ENCODE peak calls at places on chromosomes 12 and 14, in eight cellular contexts. Q, X, W, B, Z, L, S and E are unnamed samples.

GRCh38 chr12:55713721-55714120 is 2.1 kb upstream of the BLOC1S1 start:
- DNase-seq in Q (no peak), X (no peak), W (no peak), B (no peak), Z (no peak), L (no peak), S (no peak), E (no peak)

GRCh38 chr12:47950856-47951468 is 12.4 kb upstream of the TMEM106C start:
- DNase-seq in Q (no peak), X (no peak), W (no peak), B (no peak), Z (no peak), L (no peak), S (no peak), E (no peak)

GRCh38 chr12:50224026-50224692 is 57.0 kb upstream of the CERS5 start:
- DNase-seq in Q (peak), X (peak), W (no peak), B (no peak), Z (no peak), L (no peak), S (no peak), E (peak)

GRCh38 chr14:78606111-78606510 is 435.9 kb downstream of the NRXN3 start:
- DNase-seq in Q (no peak), X (no peak), W (no peak), B (no peak), Z (no peak), L (no peak), S (no peak), E (no peak)

GRCh38 chr14:50116986-50117385 is 614 bp upstream of the VCPKMT start:
- DNase-seq in Q (peak), X (no peak), W (no peak), B (no peak), Z (no peak), L (no peak), S (no peak), E (peak)

GRCh38 chr14:86999076-86999475 is 993.9 kb downstream of the GALC start:
- DNase-seq in Q (no peak), X (no peak), W (no peak), B (no peak), Z (no peak), L (no peak), S (no peak), E (no peak)

GRCh38 chr12:44000309-44000952 is 164.6 kb downstream of the TMEM117 start:
- DNase-seq in Q (peak), X (peak), W (no peak), B (peak), Z (no peak), L (no peak), S (peak), E (peak)

GRCh38 chr12:21294176-21294575 is 40.5 kb downstream of the SLCO1A2 start:
- DNase-seq in Q (no peak), X (no peak), W (no peak), B (no peak), Z (no peak), L (no peak), S (no peak), E (no peak)

GRCh38 chr14:51395361-51395849 is 155.4 kb downstream of the TMX1 start:
- DNase-seq in Q (no peak), X (peak), W (peak), B (peak), Z (peak), L (peak), S (peak), E (no peak)

GRCh38 chr14:70784886-70785285 is 24.4 kb downstream of the MAP3K9 start:
- DNase-seq in Q (no peak), X (no peak), W (no peak), B (no peak), Z (no peak), L (no peak), S (no peak), E (no peak)

GRCh38 chr12:98645572-98646067 is 530 bp downstream of the APAF1 start:
- DNase-seq in Q (peak), X (peak), W (no peak), B (no peak), Z (no peak), L (no peak), S (peak), E (no peak)

GRCh38 chr12:61891632-61892031 is 368.6 kb upstream of the USP15 start:
- DNase-seq in Q (peak), X (no peak), W (no peak), B (no peak), Z (no peak), L (no peak), S (no peak), E (no peak)

GRCh38 chr12:6250343-6250742 is 50.1 kb downstream of the CD9 start:
- DNase-seq in Q (no peak), X (no peak), W (no peak), B (no peak), Z (no peak), L (no peak), S (peak), E (no peak)

GRCh38 chr12:1044697-1045096 is 53.7 kb downstream of the ERC1 start:
- DNase-seq in Q (no peak), X (no peak), W (no peak), B (peak), Z (no peak), L (no peak), S (no peak), E (no peak)

GRCh38 chr14:78848234-78848820 is 678.2 kb downstream of the NRXN3 start:
- DNase-seq in Q (peak), X (peak), W (peak), B (no peak), Z (no peak), L (peak), S (peak), E (peak)

GRCh38 chr12:113310489-113310888 is 24.4 kb downstream of the SLC8B1 start:
- DNase-seq in Q (no peak), X (no peak), W (no peak), B (no peak), Z (no peak), L (no peak), S (no peak), E (no peak)

GRCh38 chr12:75722714-75723200 is 211.3 kb upstream of the KRR1 start:
- DNase-seq in Q (peak), X (peak), W (no peak), B (peak), Z (no peak), L (no peak), S (no peak), E (peak)

GRCh38 chr14:91365552-91365951 is 52.1 kb downstream of the CCDC88C start:
- DNase-seq in Q (no peak), X (no peak), W (no peak), B (no peak), Z (no peak), L (no peak), S (no peak), E (no peak)

GRCh38 chr12:78684419-78684818 is 180.2 kb upstream of the SYT1 start:
- DNase-seq in Q (no peak), X (no peak), W (no peak), B (no peak), Z (no peak), L (no peak), S (no peak), E (no peak)

GRCh38 chr14:86777950-86778602 is 1214.9 kb downstream of the GALC start:
- DNase-seq in Q (no peak), X (no peak), W (no peak), B (peak), Z (no peak), L (no peak), S (no peak), E (peak)

GRCh38 chr14:67270354-67270753 is 29.1 kb downstream of the PALS1 start:
- DNase-seq in Q (no peak), X (no peak), W (no peak), B (no peak), Z (no peak), L (no peak), S (no peak), E (no peak)

GRCh38 chr14:68592948-68593347 is 199.9 kb downstream of the ZFP36L1 start:
- DNase-seq in Q (no peak), X (peak), W (no peak), B (no peak), Z (no peak), L (no peak), S (no peak), E (no peak)

GRCh38 chr12:4591180-4591687 is 29.2 kb downstream of the DYRK4 start:
- DNase-seq in Q (no peak), X (no peak), W (no peak), B (no peak), Z (no peak), L (no peak), S (no peak), E (no peak)

GRCh38 chr12:91126516-91126915 is 15.2 kb upstream of the LUM start:
- DNase-seq in Q (no peak), X (no peak), W (no peak), B (no peak), Z (no peak), L (no peak), S (no peak), E (no peak)

GRCh38 chr12:13564266-13564810 is 367.8 kb downstream of the EMP1 start:
- DNase-seq in Q (no peak), X (no peak), W (no peak), B (no peak), Z (no peak), L (peak), S (no peak), E (peak)

GRCh38 chr12:113214938-113215400 is 6.3 kb upstream of the TPCN1 start:
- DNase-seq in Q (peak), X (peak), W (no peak), B (peak), Z (peak), L (no peak), S (no peak), E (no peak)

GRCh38 chr14:53128706-53129105 is 24.4 kb downstream of the DDHD1 start:
- DNase-seq in Q (no peak), X (no peak), W (no peak), B (no peak), Z (no peak), L (no peak), S (no peak), E (no peak)

GRCh38 chr14:75979071-75979571 is 2.7 kb downstream of the TGFB3 start:
- DNase-seq in Q (peak), X (peak), W (peak), B (no peak), Z (no peak), L (peak), S (peak), E (no peak)

GRCh38 chr14:54493293-54493692 is 4.5 kb upstream of the GMFB start:
- DNase-seq in Q (peak), X (no peak), W (no peak), B (no peak), Z (no peak), L (no peak), S (no peak), E (no peak)

GRCh38 chr12:98499668-98500456 is 15.5 kb upstream of the TMPO start:
- DNase-seq in Q (no peak), X (peak), W (no peak), B (no peak), Z (no peak), L (no peak), S (no peak), E (peak)

DNA sequence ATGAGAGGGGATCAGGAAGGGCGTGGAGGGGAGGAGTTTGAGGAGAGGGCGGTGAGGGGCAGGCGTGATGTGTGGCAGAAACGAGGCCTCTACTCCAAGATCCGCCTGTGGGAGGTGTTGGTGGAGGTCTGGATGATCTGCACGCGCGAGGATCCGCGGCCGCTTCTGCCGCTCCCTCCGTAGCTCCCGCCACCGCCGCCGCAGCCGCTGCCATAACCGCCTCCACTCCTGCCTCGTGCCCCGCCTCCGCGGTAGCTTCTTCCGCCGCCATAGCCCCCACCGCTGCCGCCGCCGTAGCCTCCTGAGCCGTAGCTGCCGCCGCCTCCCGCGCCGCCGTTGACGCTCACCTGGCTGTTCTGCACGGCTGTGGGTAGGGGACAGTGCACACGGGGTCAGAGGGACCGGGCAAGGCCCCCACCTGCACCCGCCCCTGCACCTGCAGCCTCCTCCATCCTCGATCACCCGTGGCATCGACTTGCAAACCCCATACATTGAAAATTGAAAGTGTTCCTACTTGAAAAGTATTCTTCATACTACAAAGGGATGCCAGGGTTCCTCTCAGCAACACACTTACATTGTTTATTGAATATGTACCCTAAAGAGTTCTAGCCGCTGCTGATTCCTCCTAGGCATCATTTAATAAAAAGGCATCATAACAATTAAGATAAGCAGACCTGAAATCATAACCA is 11.0 kb upstream of the KRT1 start:
- DNase-seq in Q (no peak), X (peak), W (peak), B (no peak), Z (no peak), L (peak), S (peak), E (no peak)
- H3K4me3 ChIP-seq in Q (no peak), X (no peak), W (no peak), B (no peak), Z (peak), L (no peak), S (peak), E (no peak)

GRCh38 chr14:99247091-99247729 is 24.8 kb downstream of the BCL11B start:
- DNase-seq in Q (no peak), X (no peak), W (no peak), B (no peak), Z (no peak), L (no peak), S (no peak), E (no peak)
- H3K4me3 ChIP-seq in Q (no peak), X (no peak), W (no peak), B (no peak), Z (no peak), L (no peak), S (no peak), E (no peak)

DNA sequence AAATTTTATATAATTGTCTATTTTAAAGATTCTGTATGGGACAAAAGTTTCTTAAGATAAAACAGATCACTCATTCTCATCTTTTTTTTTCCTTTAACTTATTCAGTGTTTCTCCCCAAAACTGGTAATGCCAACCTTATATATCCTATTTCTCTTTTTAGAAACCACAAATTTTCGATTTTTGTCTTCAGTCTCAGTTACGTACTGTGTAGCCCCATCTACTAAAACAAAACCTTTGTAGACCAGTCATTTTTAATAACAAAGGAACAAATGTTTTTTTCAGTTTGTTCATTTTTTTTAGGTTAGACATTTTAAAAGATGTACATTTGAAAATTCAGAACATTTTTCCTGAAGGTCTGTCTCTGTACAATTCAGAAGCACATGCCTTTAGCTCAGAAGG is 18.2 kb downstream of the PNMA1 start:
- DNase-seq in Q (no peak), X (no peak), W (no peak), B (no peak), Z (no peak), L (no peak), S (no peak), E (no peak)
- H3K4me3 ChIP-seq in Q (no peak), X (no peak), W (no peak), B (no peak), Z (no peak), L (no peak), S (no peak), E (no peak)

GRCh38 chr12:124861492-124861891 is 2.2 kb downstream of the SCARB1 start:
- DNase-seq in Q (peak), X (no peak), W (peak), B (no peak), Z (no peak), L (peak), S (no peak), E (peak)
- H3K4me3 ChIP-seq in Q (no peak), X (no peak), W (no peak), B (no peak), Z (no peak), L (no peak), S (no peak), E (no peak)

GRCh38 chr12:3033538-3033865 is 43.7 kb upstream of the TSPAN9 start:
- DNase-seq in Q (no peak), X (no peak), W (no peak), B (no peak), Z (no peak), L (no peak), S (no peak), E (no peak)
- H3K4me3 ChIP-seq in Q (no peak), X (no peak), W (no peak), B (no peak), Z (no peak), L (no peak), S (no peak), E (no peak)

GRCh38 chr14:34863844-34864243 is 11.3 kb downstream of the BAZ1A start:
- DNase-seq in Q (no peak), X (no peak), W (no peak), B (no peak), Z (no peak), L (no peak), S (no peak), E (no peak)
- H3K4me3 ChIP-seq in Q (no peak), X (no peak), W (no peak), B (no peak), Z (no peak), L (no peak), S (no peak), E (no peak)

GRCh38 chr12:106135075-106135474 is 3.7 kb downstream of the NUAK1 start:
- DNase-seq in Q (no peak), X (no peak), W (no peak), B (no peak), Z (no peak), L (no peak), S (no peak), E (no peak)

GRCh38 chr12:106137456-106138278 is 1.1 kb downstream of the NUAK1 start:
- DNase-seq in Q (no peak), X (no peak), W (no peak), B (no peak), Z (no peak), L (no peak), S (no peak), E (no peak)

GRCh38 chr12:106134294-106134949 is 4.3 kb downstream of the NUAK1 start:
- DNase-seq in Q (no peak), X (no peak), W (no peak), B (no peak), Z (no peak), L (no peak), S (no peak), E (no peak)

GRCh38 chr12:106135781-106136180 is 3.0 kb downstream of the NUAK1 start:
- DNase-seq in Q (no peak), X (no peak), W (no peak), B (no peak), Z (no peak), L (no peak), S (no peak), E (no peak)

GRCh38 chr12:106136263-106136662 is 2.5 kb downstream of the NUAK1 start:
- DNase-seq in Q (peak), X (peak), W (peak), B (peak), Z (peak), L (peak), S (peak), E (no peak)
- H3K4me3 ChIP-seq in Q (no peak), X (no peak), W (peak), B (peak), Z (peak), L (peak), S (peak), E (no peak)

GRCh38 chr12:54412786-54413185 is 6.3 kb downstream of the ITGA5 start:
- DNase-seq in Q (no peak), X (no peak), W (no peak), B (no peak), Z (no peak), L (no peak), S (no peak), E (no peak)
- H3K4me3 ChIP-seq in Q (no peak), X (no peak), W (no peak), B (no peak), Z (peak), L (no peak), S (no peak), E (no peak)